ENCODE peak calls at places on chromosomes 16 and 17, in six cellular contexts. N, G, C, X, B and Y are unnamed samples.
A peak's percentile ranks its signal among the peaks of the same experiment; 100 is the strongest.

GRCh38 chr16:3174618-3175148 is 13.3 kb upstream of the OR1F1 start:
- DNase-seq in X (no peak), N (no peak), G (no peak), B (no peak), C (no peak), Y (no peak)

GRCh38 chr16:65342231-65342866 is 220.5 kb upstream of the CDH11 start:
- DNase-seq in N (no peak), G (no peak), B (no peak), C (no peak), X (peak; percentile 1), Y (no peak)

GRCh38 chr17:82734987-82735866 is at the start of gene FN3K:
- DNase-seq in X (peak; percentile 74), B (no peak), C (no peak), G (no peak), N (peak; percentile 82), Y (no peak)

GRCh38 chr17:17111401-17112393 is 69.4 kb downstream of the MPRIP start:
- DNase-seq in X (no peak), G (no peak), B (no peak), N (no peak), C (no peak), Y (no peak)

GRCh38 chr17:73030995-73031394 is 61.5 kb downstream of the SLC39A11 start:
- DNase-seq in C (no peak), G (no peak), X (no peak), N (no peak), B (no peak), Y (no peak)

GRCh38 chr16:59971264-59971663 is 1237.1 kb upstream of the GOT2 start:
- DNase-seq in G (no peak), C (no peak), B (no peak), X (no peak), N (no peak), Y (peak; percentile 20)

GRCh38 chr17:50949128-50950001 is 83.2 kb upstream of the TOB1 start:
- DNase-seq in C (no peak), X (no peak), N (no peak), B (no peak), G (no peak), Y (no peak)

GRCh38 chr17:38747385-38748328 is 479 bp downstream of the PCGF2 start:
- DNase-seq in B (peak; percentile 53), G (no peak), C (no peak), N (no peak), X (peak; percentile 42), Y (no peak)

GRCh38 chr16:81932668-81933067 is 78.6 kb downstream of the SDR42E1 start:
- DNase-seq in N (no peak), G (no peak), C (no peak), B (no peak), X (no peak), Y (no peak)

GRCh38 chr16:49663081-49664057 is 192.5 kb downstream of the ZNF423 start:
- DNase-seq in X (no peak), N (no peak), G (no peak), B (no peak), C (no peak), Y (no peak)

GRCh38 chr17:29577778-29578211 is 9.3 kb downstream of the TP53I13 start:
- DNase-seq in X (no peak), C (no peak), B (no peak), N (no peak), G (no peak), Y (no peak)

GRCh38 chr16:11210260-11210659 is 45.7 kb downstream of the SOCS1 start:
- DNase-seq in N (no peak), C (no peak), X (no peak), B (no peak), G (no peak), Y (no peak)

GRCh38 chr17:44204453-44204882 is 4.8 kb upstream of the ATXN7L3 start:
- DNase-seq in G (no peak), X (no peak), N (no peak), C (no peak), B (no peak), Y (peak; percentile 83)

GRCh38 chr16:25210758-25211157 is 6.0 kb upstream of the AQP8 start:
- DNase-seq in G (no peak), B (no peak), X (no peak), C (no peak), N (no peak), Y (no peak)

GRCh38 chr17:47850692-47851573 is at the start of gene SP6:
- DNase-seq in N (peak; percentile 97), B (no peak), G (no peak), C (peak; percentile 34), X (peak; percentile 76), Y (peak; percentile 87)

GRCh38 chr17:3951420-3951819 is 12.8 kb downstream of the ATP2A3 start:
- DNase-seq in G (no peak), X (no peak), B (no peak), N (no peak), C (no peak), Y (no peak)

GRCh38 chr16:85389679-85390470 is 223.2 kb upstream of the GSE1 start:
- DNase-seq in G (no peak), C (no peak), X (no peak), B (no peak), N (no peak), Y (no peak)

GRCh38 chr16:2187212-2187611 is 9.2 kb downstream of the CASKIN1 start:
- DNase-seq in B (no peak), G (no peak), C (no peak), X (no peak), N (no peak), Y (no peak)

GRCh38 chr17:48730240-48730550 is 1.6 kb upstream of the HOXB13 start:
- DNase-seq in G (no peak), B (no peak), N (no peak), C (no peak), X (no peak), Y (no peak)

GRCh38 chr17:79979201-79979840 is 56.4 kb downstream of the TBC1D16 start:
- DNase-seq in B (no peak), C (no peak), X (no peak), N (peak; percentile 33), G (no peak), Y (no peak)

GRCh38 chr16:10895053-10895946 is 18.3 kb downstream of the CIITA start:
- DNase-seq in C (no peak), X (no peak), N (peak; percentile 85), B (peak; percentile 56), G (no peak), Y (peak; percentile 60)

GRCh38 chr16:46519063-46519462 is 102.1 kb downstream of the SHCBP1 start:
- DNase-seq in X (no peak), C (no peak), B (no peak), N (no peak), G (no peak), Y (no peak)

GRCh38 chr17:39688475-39688835 is 598 bp upstream of the PGAP3 start:
- DNase-seq in B (no peak), X (no peak), G (no peak), C (no peak), N (no peak), Y (no peak)

GRCh38 chr17:40547079-40547784 is 18.0 kb downstream of the CCR7 start:
- DNase-seq in C (no peak), N (peak; percentile 35), G (no peak), X (no peak), B (peak; percentile 77), Y (peak; percentile 92)

GRCh38 chr17:68290268-68290954 is 516 bp downstream of the SLC16A6 start:
- DNase-seq in B (peak; percentile 74), X (no peak), N (peak; percentile 65), G (no peak), C (no peak), Y (no peak)

GRCh38 chr17:1769826-1770477 is 8.1 kb downstream of the SERPINF1 start:
- DNase-seq in C (no peak), B (no peak), N (peak; percentile 88), X (peak; percentile 78), G (no peak), Y (peak; percentile 70)

GRCh38 chr17:57506253-57506911 is 238.7 kb downstream of the CCDC182 start:
- DNase-seq in B (no peak), N (no peak), C (no peak), X (no peak), G (no peak), Y (no peak)

GRCh38 chr16:2163211-2163881 is 7.8 kb downstream of the TRAF7 start:
- DNase-seq in G (no peak), N (no peak), X (no peak), C (no peak), B (no peak), Y (peak; percentile 87)

GRCh38 chr17:58416937-58417299 is 416 bp downstream of the RNF43 start:
- DNase-seq in G (no peak), C (no peak), N (no peak), X (no peak), B (no peak), Y (no peak)

GRCh38 chr17:49434821-49435581 is 20.3 kb upstream of the PHB1 start:
- DNase-seq in G (no peak), N (peak; percentile 89), C (no peak), X (peak; percentile 73), B (peak; percentile 70), Y (peak; percentile 70)

GRCh38 chr17:57921342-57921741 is 33.9 kb downstream of the CUEDC1 start:
- DNase-seq in B (no peak), C (no peak), G (no peak), N (no peak), X (no peak), Y (no peak)

GRCh38 chr17:72030067-72030899 is 90.5 kb upstream of the SOX9 start:
- DNase-seq in C (no peak), B (peak; percentile 83), N (peak; percentile 94), X (peak; percentile 82), G (no peak), Y (no peak)
- TF ChIP-seq CTCF in C (no peak), B (peak; percentile 36), N (peak; percentile 67), X (peak; percentile 45), G (peak; percentile 16), Y (no peak)

GRCh38 chr16:62870554-62870953 is 834.3 kb upstream of the CDH8 start:
- DNase-seq in X (no peak), N (no peak), G (no peak), B (peak; percentile 20), C (no peak), Y (no peak)
- TF ChIP-seq CTCF in X (no peak), N (peak; percentile 33), G (no peak), B (no peak), C (no peak), Y (peak; percentile 18)

GRCh38 chr17:77011173-77012011 is 129.4 kb upstream of the SEC14L1 start:
- DNase-seq in N (peak; percentile 62), X (peak; percentile 65), G (no peak), B (peak; percentile 48), C (no peak), Y (peak; percentile 54)
- TF ChIP-seq CTCF in N (peak; percentile 89), X (peak; percentile 42), G (peak; percentile 48), B (peak; percentile 53), C (no peak), Y (peak; percentile 51)

DNA sequence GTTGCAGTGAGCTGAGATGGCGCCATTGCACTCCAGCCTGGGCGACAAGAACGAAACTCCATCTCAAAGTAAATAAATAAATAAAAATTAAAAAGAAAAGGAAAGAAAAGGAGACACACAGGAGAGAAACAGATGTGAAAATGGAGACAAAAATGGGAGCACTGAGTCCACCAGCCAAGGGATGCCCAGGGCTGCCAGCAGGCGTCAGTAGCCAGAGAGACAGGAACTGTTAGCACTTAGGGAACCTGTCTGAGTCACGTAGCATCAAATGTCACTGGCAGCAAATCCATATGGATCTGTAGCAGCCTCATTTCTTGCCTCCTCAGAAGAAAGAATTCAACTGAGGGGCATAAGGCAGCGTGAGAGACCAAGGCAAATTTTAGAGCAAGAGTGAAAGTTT is 79.7 kb downstream of the CYLD start:
- DNase-seq in B (no peak), C (no peak), X (peak; percentile 21), N (no peak), G (no peak), Y (peak; percentile 70)
- TF ChIP-seq CTCF in B (no peak), C (no peak), X (no peak), N (peak; percentile 51), G (no peak), Y (no peak)